ENCODE peak calls at places on chromosomes 3 and 15, in four cellular contexts. One of them, this sample, is unnamed.

GRCh38 chr3:181635141-181635540 is 76.6 kb upstream of the SOX2 start:
- DNase-seq in stimulated activated CD4-positive, alpha-beta T cell treated with anti-CD3 and anti-CD28 coated beads, Interleukin-1b, Interleukin-23, amount 100 ng/mL, for 24 hours: no peak
- DNase-seq in activated gamma-delta T cell treated with Interleukin-2 at 50 U/mL for 16 hours: no peak
- DNase-seq in H7: no peak
- DNase-seq in this sample: no peak

GRCh38 chr3:63979093-63979492 is 44.2 kb downstream of the PSMD6 start:
- DNase-seq in stimulated activated CD4-positive, alpha-beta T cell treated with anti-CD3 and anti-CD28 coated beads, Interleukin-1b, Interleukin-23, amount 100 ng/mL, for 24 hours: no peak
- DNase-seq in activated gamma-delta T cell treated with Interleukin-2 at 50 U/mL for 16 hours: peak
- DNase-seq in H7: no peak
- DNase-seq in this sample: no peak

GRCh38 chr15:78950906-78951840 is 6.3 kb upstream of the CTSH start:
- DNase-seq in stimulated activated CD4-positive, alpha-beta T cell treated with anti-CD3 and anti-CD28 coated beads, Interleukin-1b, Interleukin-23, amount 100 ng/mL, for 24 hours: no peak
- DNase-seq in activated gamma-delta T cell treated with Interleukin-2 at 50 U/mL for 16 hours: no peak
- DNase-seq in H7: no peak
- DNase-seq in this sample: no peak

GRCh38 chr3:9779197-9779596 is 9.4 kb upstream of the CAMK1 start:
- DNase-seq in stimulated activated CD4-positive, alpha-beta T cell treated with anti-CD3 and anti-CD28 coated beads, Interleukin-1b, Interleukin-23, amount 100 ng/mL, for 24 hours: no peak
- DNase-seq in activated gamma-delta T cell treated with Interleukin-2 at 50 U/mL for 16 hours: no peak
- DNase-seq in H7: peak
- DNase-seq in this sample: no peak

GRCh38 chr3:131610174-131610573 is 107.4 kb upstream of the MRPL3 start:
- DNase-seq in stimulated activated CD4-positive, alpha-beta T cell treated with anti-CD3 and anti-CD28 coated beads, Interleukin-1b, Interleukin-23, amount 100 ng/mL, for 24 hours: no peak
- DNase-seq in activated gamma-delta T cell treated with Interleukin-2 at 50 U/mL for 16 hours: no peak
- DNase-seq in H7: no peak
- DNase-seq in this sample: no peak

GRCh38 chr3:12178091-12178820 is 19.5 kb upstream of the TIMP4 start:
- DNase-seq in stimulated activated CD4-positive, alpha-beta T cell treated with anti-CD3 and anti-CD28 coated beads, Interleukin-1b, Interleukin-23, amount 100 ng/mL, for 24 hours: no peak
- DNase-seq in activated gamma-delta T cell treated with Interleukin-2 at 50 U/mL for 16 hours: no peak
- DNase-seq in H7: no peak
- DNase-seq in this sample: no peak

GRCh38 chr15:51133140-51133630 is 38.5 kb upstream of the TNFAIP8L3 start:
- DNase-seq in stimulated activated CD4-positive, alpha-beta T cell treated with anti-CD3 and anti-CD28 coated beads, Interleukin-1b, Interleukin-23, amount 100 ng/mL, for 24 hours: no peak
- DNase-seq in activated gamma-delta T cell treated with Interleukin-2 at 50 U/mL for 16 hours: no peak
- DNase-seq in H7: no peak
- DNase-seq in this sample: no peak

GRCh38 chr3:129122697-129123055 is 1.1 kb upstream of the RAB43 start:
- DNase-seq in stimulated activated CD4-positive, alpha-beta T cell treated with anti-CD3 and anti-CD28 coated beads, Interleukin-1b, Interleukin-23, amount 100 ng/mL, for 24 hours: no peak
- DNase-seq in activated gamma-delta T cell treated with Interleukin-2 at 50 U/mL for 16 hours: no peak
- DNase-seq in H7: no peak
- DNase-seq in this sample: no peak

GRCh38 chr3:184426691-184427141 is 46.9 kb downstream of the CHRD start:
- DNase-seq in stimulated activated CD4-positive, alpha-beta T cell treated with anti-CD3 and anti-CD28 coated beads, Interleukin-1b, Interleukin-23, amount 100 ng/mL, for 24 hours: no peak
- DNase-seq in activated gamma-delta T cell treated with Interleukin-2 at 50 U/mL for 16 hours: no peak
- DNase-seq in H7: no peak
- DNase-seq in this sample: no peak

GRCh38 chr15:95998935-95999334 is 331.6 kb upstream of the NR2F2 start:
- DNase-seq in stimulated activated CD4-positive, alpha-beta T cell treated with anti-CD3 and anti-CD28 coated beads, Interleukin-1b, Interleukin-23, amount 100 ng/mL, for 24 hours: no peak
- DNase-seq in activated gamma-delta T cell treated with Interleukin-2 at 50 U/mL for 16 hours: no peak
- DNase-seq in H7: no peak
- DNase-seq in this sample: no peak

GRCh38 chr15:98682992-98683701 is 34.8 kb downstream of the IGF1R start:
- DNase-seq in stimulated activated CD4-positive, alpha-beta T cell treated with anti-CD3 and anti-CD28 coated beads, Interleukin-1b, Interleukin-23, amount 100 ng/mL, for 24 hours: no peak
- DNase-seq in activated gamma-delta T cell treated with Interleukin-2 at 50 U/mL for 16 hours: no peak
- DNase-seq in H7: no peak
- DNase-seq in this sample: no peak

GRCh38 chr15:93027413-93027812 is 61.6 kb downstream of the RGMA start:
- DNase-seq in stimulated activated CD4-positive, alpha-beta T cell treated with anti-CD3 and anti-CD28 coated beads, Interleukin-1b, Interleukin-23, amount 100 ng/mL, for 24 hours: no peak
- DNase-seq in activated gamma-delta T cell treated with Interleukin-2 at 50 U/mL for 16 hours: no peak
- DNase-seq in H7: no peak
- DNase-seq in this sample: peak

GRCh38 chr3:103067963-103068362 is 633.1 kb downstream of the ZPLD1 start:
- DNase-seq in stimulated activated CD4-positive, alpha-beta T cell treated with anti-CD3 and anti-CD28 coated beads, Interleukin-1b, Interleukin-23, amount 100 ng/mL, for 24 hours: no peak
- DNase-seq in activated gamma-delta T cell treated with Interleukin-2 at 50 U/mL for 16 hours: no peak
- DNase-seq in H7: no peak
- DNase-seq in this sample: no peak

GRCh38 chr3:8739757-8740508 is 6.3 kb downstream of the CAV3 start:
- DNase-seq in stimulated activated CD4-positive, alpha-beta T cell treated with anti-CD3 and anti-CD28 coated beads, Interleukin-1b, Interleukin-23, amount 100 ng/mL, for 24 hours: no peak
- DNase-seq in activated gamma-delta T cell treated with Interleukin-2 at 50 U/mL for 16 hours: no peak
- DNase-seq in H7: no peak
- DNase-seq in this sample: no peak

GRCh38 chr3:29757054-29757777 is 476.3 kb downstream of the RBMS3 start:
- DNase-seq in stimulated activated CD4-positive, alpha-beta T cell treated with anti-CD3 and anti-CD28 coated beads, Interleukin-1b, Interleukin-23, amount 100 ng/mL, for 24 hours: no peak
- DNase-seq in activated gamma-delta T cell treated with Interleukin-2 at 50 U/mL for 16 hours: no peak
- DNase-seq in H7: no peak
- DNase-seq in this sample: no peak

GRCh38 chr3:116057403-116058006 is 387.8 kb downstream of the LSAMP start:
- DNase-seq in stimulated activated CD4-positive, alpha-beta T cell treated with anti-CD3 and anti-CD28 coated beads, Interleukin-1b, Interleukin-23, amount 100 ng/mL, for 24 hours: no peak
- DNase-seq in activated gamma-delta T cell treated with Interleukin-2 at 50 U/mL for 16 hours: no peak
- DNase-seq in H7: no peak
- DNase-seq in this sample: no peak

GRCh38 chr15:27179789-27180188 is 208.8 kb downstream of the GABRG3 start:
- DNase-seq in stimulated activated CD4-positive, alpha-beta T cell treated with anti-CD3 and anti-CD28 coated beads, Interleukin-1b, Interleukin-23, amount 100 ng/mL, for 24 hours: no peak
- DNase-seq in activated gamma-delta T cell treated with Interleukin-2 at 50 U/mL for 16 hours: no peak
- DNase-seq in H7: no peak
- DNase-seq in this sample: no peak

GRCh38 chr15:27449041-27449440 is 478.1 kb downstream of the GABRG3 start:
- DNase-seq in stimulated activated CD4-positive, alpha-beta T cell treated with anti-CD3 and anti-CD28 coated beads, Interleukin-1b, Interleukin-23, amount 100 ng/mL, for 24 hours: no peak
- DNase-seq in activated gamma-delta T cell treated with Interleukin-2 at 50 U/mL for 16 hours: no peak
- DNase-seq in H7: peak
- DNase-seq in this sample: no peak

GRCh38 chr15:84552896-84553295 is 47.9 kb upstream of the ZSCAN2 start:
- DNase-seq in stimulated activated CD4-positive, alpha-beta T cell treated with anti-CD3 and anti-CD28 coated beads, Interleukin-1b, Interleukin-23, amount 100 ng/mL, for 24 hours: no peak
- DNase-seq in activated gamma-delta T cell treated with Interleukin-2 at 50 U/mL for 16 hours: no peak
- DNase-seq in H7: no peak
- DNase-seq in this sample: no peak

GRCh38 chr3:43691120-43692002 is 623 bp downstream of the ABHD5 start:
- DNase-seq in stimulated activated CD4-positive, alpha-beta T cell treated with anti-CD3 and anti-CD28 coated beads, Interleukin-1b, Interleukin-23, amount 100 ng/mL, for 24 hours: peak
- DNase-seq in activated gamma-delta T cell treated with Interleukin-2 at 50 U/mL for 16 hours: peak
- DNase-seq in H7: peak
- DNase-seq in this sample: peak

GRCh38 chr15:84955089-84955848 is 26.4 kb upstream of the PDE8A start:
- DNase-seq in stimulated activated CD4-positive, alpha-beta T cell treated with anti-CD3 and anti-CD28 coated beads, Interleukin-1b, Interleukin-23, amount 100 ng/mL, for 24 hours: no peak
- DNase-seq in activated gamma-delta T cell treated with Interleukin-2 at 50 U/mL for 16 hours: peak
- DNase-seq in H7: peak
- DNase-seq in this sample: peak

GRCh38 chr3:4376499-4376898 is 73.3 kb downstream of the SETMAR start:
- DNase-seq in stimulated activated CD4-positive, alpha-beta T cell treated with anti-CD3 and anti-CD28 coated beads, Interleukin-1b, Interleukin-23, amount 100 ng/mL, for 24 hours: no peak
- DNase-seq in activated gamma-delta T cell treated with Interleukin-2 at 50 U/mL for 16 hours: no peak
- DNase-seq in H7: no peak
- DNase-seq in this sample: no peak

GRCh38 chr3:111582114-111582461 is 13.1 kb downstream of the ZBED2 start:
- DNase-seq in stimulated activated CD4-positive, alpha-beta T cell treated with anti-CD3 and anti-CD28 coated beads, Interleukin-1b, Interleukin-23, amount 100 ng/mL, for 24 hours: no peak
- DNase-seq in activated gamma-delta T cell treated with Interleukin-2 at 50 U/mL for 16 hours: no peak
- DNase-seq in H7: no peak
- DNase-seq in this sample: no peak

GRCh38 chr3:166446291-166446690 is 609.1 kb upstream of the BCHE start:
- DNase-seq in stimulated activated CD4-positive, alpha-beta T cell treated with anti-CD3 and anti-CD28 coated beads, Interleukin-1b, Interleukin-23, amount 100 ng/mL, for 24 hours: no peak
- DNase-seq in activated gamma-delta T cell treated with Interleukin-2 at 50 U/mL for 16 hours: no peak
- DNase-seq in H7: no peak
- DNase-seq in this sample: no peak

GRCh38 chr3:33664195-33664594 is 53.9 kb downstream of the CLASP2 start:
- DNase-seq in stimulated activated CD4-positive, alpha-beta T cell treated with anti-CD3 and anti-CD28 coated beads, Interleukin-1b, Interleukin-23, amount 100 ng/mL, for 24 hours: no peak
- DNase-seq in activated gamma-delta T cell treated with Interleukin-2 at 50 U/mL for 16 hours: no peak
- DNase-seq in H7: no peak
- DNase-seq in this sample: no peak

GRCh38 chr15:66721954-66722353 is 19.9 kb downstream of the SMAD6 start:
- DNase-seq in stimulated activated CD4-positive, alpha-beta T cell treated with anti-CD3 and anti-CD28 coated beads, Interleukin-1b, Interleukin-23, amount 100 ng/mL, for 24 hours: no peak
- DNase-seq in activated gamma-delta T cell treated with Interleukin-2 at 50 U/mL for 16 hours: no peak
- DNase-seq in H7: no peak
- DNase-seq in this sample: no peak

GRCh38 chr3:152556731-152557254 is 278.1 kb upstream of the P2RY1 start:
- DNase-seq in stimulated activated CD4-positive, alpha-beta T cell treated with anti-CD3 and anti-CD28 coated beads, Interleukin-1b, Interleukin-23, amount 100 ng/mL, for 24 hours: no peak
- DNase-seq in activated gamma-delta T cell treated with Interleukin-2 at 50 U/mL for 16 hours: no peak
- DNase-seq in H7: no peak
- DNase-seq in this sample: no peak

GRCh38 chr15:52348056-52348745 is 52.6 kb upstream of the MYO5C start:
- DNase-seq in stimulated activated CD4-positive, alpha-beta T cell treated with anti-CD3 and anti-CD28 coated beads, Interleukin-1b, Interleukin-23, amount 100 ng/mL, for 24 hours: no peak
- DNase-seq in activated gamma-delta T cell treated with Interleukin-2 at 50 U/mL for 16 hours: no peak
- DNase-seq in H7: no peak
- DNase-seq in this sample: no peak

GRCh38 chr3:125107861-125108567 is 52.2 kb upstream of the HEG1 start:
- DNase-seq in stimulated activated CD4-positive, alpha-beta T cell treated with anti-CD3 and anti-CD28 coated beads, Interleukin-1b, Interleukin-23, amount 100 ng/mL, for 24 hours: no peak
- DNase-seq in activated gamma-delta T cell treated with Interleukin-2 at 50 U/mL for 16 hours: no peak
- DNase-seq in H7: no peak
- DNase-seq in this sample: no peak

GRCh38 chr15:85785887-85786777 is 8.6 kb downstream of the KLHL25 start:
- DNase-seq in stimulated activated CD4-positive, alpha-beta T cell treated with anti-CD3 and anti-CD28 coated beads, Interleukin-1b, Interleukin-23, amount 100 ng/mL, for 24 hours: no peak
- DNase-seq in activated gamma-delta T cell treated with Interleukin-2 at 50 U/mL for 16 hours: no peak
- DNase-seq in H7: peak
- DNase-seq in this sample: peak

GRCh38 chr15:40787344-40787841 is 17.6 kb downstream of the C15orf62 start:
- DNase-seq in stimulated activated CD4-positive, alpha-beta T cell treated with anti-CD3 and anti-CD28 coated beads, Interleukin-1b, Interleukin-23, amount 100 ng/mL, for 24 hours: peak
- DNase-seq in activated gamma-delta T cell treated with Interleukin-2 at 50 U/mL for 16 hours: peak
- DNase-seq in H7: peak
- DNase-seq in this sample: peak

GRCh38 chr3:133525435-133525834 is 48.1 kb upstream of the CDV3 start:
- DNase-seq in stimulated activated CD4-positive, alpha-beta T cell treated with anti-CD3 and anti-CD28 coated beads, Interleukin-1b, Interleukin-23, amount 100 ng/mL, for 24 hours: no peak
- DNase-seq in activated gamma-delta T cell treated with Interleukin-2 at 50 U/mL for 16 hours: no peak
- DNase-seq in H7: no peak
- DNase-seq in this sample: no peak

GRCh38 chr3:183809209-183809608 is 16.2 kb downstream of the MAP6D1 start:
- DNase-seq in stimulated activated CD4-positive, alpha-beta T cell treated with anti-CD3 and anti-CD28 coated beads, Interleukin-1b, Interleukin-23, amount 100 ng/mL, for 24 hours: no peak
- DNase-seq in activated gamma-delta T cell treated with Interleukin-2 at 50 U/mL for 16 hours: no peak
- DNase-seq in H7: no peak
- DNase-seq in this sample: no peak

GRCh38 chr3:161389445-161390036 is 18.2 kb upstream of the SPTSSB start:
- DNase-seq in stimulated activated CD4-positive, alpha-beta T cell treated with anti-CD3 and anti-CD28 coated beads, Interleukin-1b, Interleukin-23, amount 100 ng/mL, for 24 hours: no peak
- DNase-seq in activated gamma-delta T cell treated with Interleukin-2 at 50 U/mL for 16 hours: no peak
- DNase-seq in H7: no peak
- DNase-seq in this sample: no peak

GRCh38 chr3:111690242-111690641 is 95.1 kb upstream of the ZBED2 start:
- DNase-seq in stimulated activated CD4-positive, alpha-beta T cell treated with anti-CD3 and anti-CD28 coated beads, Interleukin-1b, Interleukin-23, amount 100 ng/mL, for 24 hours: no peak
- DNase-seq in activated gamma-delta T cell treated with Interleukin-2 at 50 U/mL for 16 hours: no peak
- DNase-seq in H7: no peak
- DNase-seq in this sample: no peak

GRCh38 chr3:44232407-44232806 is 9.3 kb upstream of the TOPAZ1 start:
- DNase-seq in stimulated activated CD4-positive, alpha-beta T cell treated with anti-CD3 and anti-CD28 coated beads, Interleukin-1b, Interleukin-23, amount 100 ng/mL, for 24 hours: no peak
- DNase-seq in activated gamma-delta T cell treated with Interleukin-2 at 50 U/mL for 16 hours: no peak
- DNase-seq in H7: no peak
- DNase-seq in this sample: no peak

GRCh38 chr3:189517981-189518380 is 113.2 kb upstream of the TP63 start:
- DNase-seq in stimulated activated CD4-positive, alpha-beta T cell treated with anti-CD3 and anti-CD28 coated beads, Interleukin-1b, Interleukin-23, amount 100 ng/mL, for 24 hours: no peak
- DNase-seq in activated gamma-delta T cell treated with Interleukin-2 at 50 U/mL for 16 hours: no peak
- DNase-seq in H7: no peak
- DNase-seq in this sample: no peak

GRCh38 chr3:64131755-64132154 is 93.5 kb downstream of the PRICKLE2 start:
- DNase-seq in stimulated activated CD4-positive, alpha-beta T cell treated with anti-CD3 and anti-CD28 coated beads, Interleukin-1b, Interleukin-23, amount 100 ng/mL, for 24 hours: no peak
- DNase-seq in activated gamma-delta T cell treated with Interleukin-2 at 50 U/mL for 16 hours: no peak
- DNase-seq in H7: no peak
- DNase-seq in this sample: no peak

This sample was measured in Peyer's patch.